ENCODE peak calls at places on chromosomes 12 and 14, in seven cellular contexts. T is uterus, X is choroid plexus epithelial cell, F is fibroblast of pulmonary artery, I is astrocyte of the spinal cord, W is neural progenitor cell, H is PC-3. P is an unnamed sample.

GRCh38 chr12:89390802-89391673 is 38.7 kb upstream of the DUSP6 start:
- DNase-seq in T (no peak), X (peak; percentile 86), F (peak; percentile 81), I (peak; percentile 73), W (no peak), H (peak; percentile 78), P (peak; percentile 6)

GRCh38 chr12:105083551-105084105 is 630 bp downstream of the ALDH1L2 start:
- DNase-seq in T (peak; percentile 58), X (peak; percentile 84), F (peak; percentile 77), I (peak; percentile 70), W (peak; percentile 34), H (no peak), P (peak; percentile 69)

GRCh38 chr14:50000215-50001145 is 107.6 kb downstream of the ARF6 start:
- DNase-seq in T (peak; percentile 68), X (peak; percentile 97), F (peak; percentile 73), I (peak; percentile 97), W (peak; percentile 23), H (peak; percentile 92), P (peak; percentile 82)

GRCh38 chr14:33938131-33938949 is 12.5 kb downstream of the EGLN3 start:
- DNase-seq in T (peak; percentile 64), X (no peak), F (peak; percentile 60), I (no peak), W (peak; percentile 82), H (peak; percentile 80), P (no peak)

GRCh38 chr12:91778938-91779400 is 366.7 kb downstream of the BTG1 start:
- DNase-seq in T (peak; percentile 20), X (peak; percentile 93), F (peak; percentile 83), I (peak; percentile 86), W (no peak), H (peak; percentile 97), P (peak; percentile 54)

GRCh38 chr14:72883963-72884362 is 9.9 kb downstream of the DPF3 start:
- DNase-seq in T (no peak), X (peak; percentile 42), F (peak; percentile 75), I (peak; percentile 40), W (no peak), H (peak; percentile 93), P (no peak)

GRCh38 chr14:67464377-67464776 is 24.1 kb downstream of the TMEM229B start:
- DNase-seq in T (no peak), X (no peak), F (no peak), I (no peak), W (no peak), H (no peak), P (no peak)

GRCh38 chr12:102350070-102350469 is 130.3 kb downstream of the IGF1 start:
- DNase-seq in T (no peak), X (no peak), F (no peak), I (no peak), W (no peak), H (no peak), P (no peak)

GRCh38 chr12:104712477-104712876 is 245.6 kb downstream of the SLC41A2 start:
- DNase-seq in T (no peak), X (no peak), F (peak; percentile 56), I (no peak), W (no peak), H (no peak), P (no peak)

GRCh38 chr12:75550401-75550851 is 39.0 kb upstream of the KRR1 start:
- DNase-seq in T (peak; percentile 20), X (no peak), F (peak; percentile 39), I (no peak), W (no peak), H (no peak), P (peak; percentile 18)

GRCh38 chr12:27277846-27278260 is 33.8 kb downstream of the STK38L start:
- DNase-seq in T (no peak), X (peak; percentile 91), F (peak; percentile 95), I (peak; percentile 84), W (no peak), H (peak; percentile 83), P (peak; percentile 60)

GRCh38 chr12:65720739-65721138 is 103.5 kb upstream of the HMGA2 start:
- DNase-seq in T (no peak), X (no peak), F (no peak), I (peak; percentile 76), W (peak; percentile 25), H (no peak), P (no peak)

GRCh38 chr14:60093088-60093487 is 1.4 kb downstream of the PCNX4 start:
- DNase-seq in T (no peak), X (peak; percentile 20), F (no peak), I (no peak), W (no peak), H (peak; percentile 32), P (no peak)

GRCh38 chr12:52616680-52617402 is 1.5 kb downstream of the KRT73 start:
- DNase-seq in T (no peak), X (no peak), F (no peak), I (no peak), W (no peak), H (no peak), P (no peak)

GRCh38 chr14:68309631-68310030 is 483.2 kb downstream of the ZFP36L1 start:
- DNase-seq in T (no peak), X (no peak), F (no peak), I (peak; percentile 7), W (no peak), H (peak; percentile 78), P (peak; percentile 24)

GRCh38 chr12:15931590-15932053 is 20.5 kb downstream of the DERA start:
- DNase-seq in T (no peak), X (peak; percentile 32), F (no peak), I (no peak), W (no peak), H (peak; percentile 15), P (no peak)

GRCh38 chr14:71553779-71554178 is 378.4 kb upstream of the RGS6 start:
- DNase-seq in T (no peak), X (no peak), F (no peak), I (no peak), W (no peak), H (no peak), P (no peak)

GRCh38 chr14:71554323-71554722 is 377.9 kb upstream of the RGS6 start:
- DNase-seq in T (no peak), X (peak; percentile 62), F (no peak), I (no peak), W (no peak), H (no peak), P (no peak)

GRCh38 chr14:71554959-71555612 is 377.1 kb upstream of the RGS6 start:
- DNase-seq in T (no peak), X (no peak), F (no peak), I (no peak), W (no peak), H (no peak), P (no peak)

GRCh38 chr14:71551291-71551955 is 380.8 kb upstream of the RGS6 start:
- DNase-seq in T (no peak), X (peak; percentile 56), F (peak; percentile 45), I (peak; percentile 55), W (no peak), H (no peak), P (no peak)

DNA sequence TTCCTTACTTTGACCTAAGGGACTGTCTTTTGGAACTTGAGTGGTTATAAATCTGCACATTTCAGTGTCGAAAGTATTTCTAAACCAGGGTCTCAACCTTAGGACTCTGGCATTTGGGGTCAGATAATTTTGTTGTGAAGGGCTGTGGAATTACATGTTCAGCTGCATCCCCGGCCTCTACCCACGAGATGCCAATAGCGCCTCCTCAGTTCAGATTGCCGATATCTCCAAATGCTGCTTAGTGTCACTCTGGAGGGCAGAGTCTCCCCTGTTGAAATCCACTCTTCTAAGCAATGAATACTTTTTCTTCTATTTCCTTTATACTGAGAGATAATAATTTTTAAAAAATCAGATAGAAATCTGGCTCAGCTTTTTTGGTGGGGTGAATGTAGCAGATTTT is 379.4 kb upstream of the RGS6 start:
- DNase-seq in T (no peak), X (no peak), F (no peak), I (no peak), W (no peak), H (no peak), P (no peak)
- H3K4me3 ChIP-seq in T (no peak overlapping the region), X (no peak overlapping the region), F (no peak overlapping the region), I (no peak overlapping the region), W (no peak overlapping the region), H (no peak overlapping the region), P (no peak overlapping the region)

GRCh38 chr14:53108292-53108937 is 44.7 kb downstream of the DDHD1 start:
- DNase-seq in T (no peak), X (no peak), F (no peak), I (no peak), W (no peak), H (no peak), P (peak; percentile 22)

GRCh38 chr14:53109028-53109687 is 44.0 kb downstream of the DDHD1 start:
- DNase-seq in T (no peak), X (no peak), F (no peak), I (no peak), W (no peak), H (no peak), P (peak; percentile 40)

GRCh38 chr14:53110103-53110502 is 43.0 kb downstream of the DDHD1 start:
- DNase-seq in T (no peak), X (no peak), F (no peak), I (no peak), W (no peak), H (no peak), P (no peak)

GRCh38 chr14:53106768-53107167 is 46.4 kb downstream of the DDHD1 start:
- DNase-seq in T (no peak), X (no peak), F (no peak), I (no peak), W (no peak), H (no peak), P (no peak)

GRCh38 chr14:53109688-53110041 is 43.5 kb downstream of the DDHD1 start:
- DNase-seq in T (no peak), X (no peak), F (no peak), I (no peak), W (no peak), H (no peak), P (no peak)
- H3K4me3 ChIP-seq in T (no peak overlapping the region), X (no peak overlapping the region), F (no peak overlapping the region), I (no peak overlapping the region), W (no peak overlapping the region), H (no peak overlapping the region), P (no peak overlapping the region)

DNA sequence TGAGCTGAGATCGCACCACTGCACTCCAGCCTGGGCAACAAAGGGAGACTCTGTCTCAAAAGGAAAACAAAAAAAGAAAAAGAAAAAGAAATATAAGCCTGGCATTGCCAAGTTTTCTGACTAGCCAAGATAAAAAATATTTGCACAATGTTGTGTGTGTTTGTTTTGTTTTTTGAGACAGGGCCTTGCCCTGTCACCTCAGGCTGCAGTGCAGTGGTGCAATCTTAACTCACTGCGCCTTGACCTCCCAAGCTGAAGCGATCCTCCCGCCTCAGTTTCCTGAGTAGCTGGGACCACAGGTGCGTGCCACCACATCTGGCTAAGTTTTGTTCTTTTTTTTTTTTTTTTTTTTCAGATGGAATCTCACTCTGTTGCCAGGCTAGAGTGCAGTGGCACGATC is 5.5 kb upstream of the C12orf43 start:
- DNase-seq in T (no peak), X (no peak), F (no peak), I (no peak), W (no peak), H (no peak), P (no peak)
- H3K4me3 ChIP-seq in T (no peak overlapping the region), X (no peak overlapping the region), F (no peak overlapping the region), I (no peak overlapping the region), W (no peak overlapping the region), H (no peak overlapping the region), P (no peak overlapping the region)

DNA sequence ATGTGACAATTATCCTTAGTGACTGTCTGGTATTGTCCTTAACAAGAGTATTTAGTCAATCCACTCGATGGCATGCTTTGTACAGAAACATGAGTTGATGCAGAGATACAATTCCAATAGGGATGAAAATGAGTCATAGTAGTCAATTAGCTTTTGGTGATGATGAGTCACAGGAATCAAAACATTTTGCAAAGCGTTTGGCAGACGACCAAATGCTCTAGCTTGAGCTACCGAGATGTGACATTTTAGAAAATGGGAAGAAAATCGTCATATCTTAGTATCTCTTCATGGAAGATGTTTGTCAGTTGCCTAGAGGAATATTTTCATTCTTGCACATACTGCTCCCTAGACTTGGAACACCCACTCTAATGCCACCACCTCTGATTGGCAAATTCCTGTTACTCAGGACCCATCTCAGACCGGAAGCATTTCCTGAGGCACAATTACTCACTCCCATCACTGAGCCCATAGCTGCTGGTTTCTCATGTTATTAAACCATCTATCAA is 95.0 kb downstream of the LMNTD1 start:
- DNase-seq in T (no peak), X (peak; percentile 90), F (peak; percentile 87), I (peak; percentile 95), W (no peak), H (peak; percentile 93), P (peak; percentile 80)
- H3K4me3 ChIP-seq in T (no peak overlapping the region), X (peak overlapping the region; percentile 23), F (no peak overlapping the region), I (no peak overlapping the region), W (no peak overlapping the region), H (peak overlapping the region; percentile 20), P (no peak overlapping the region)